ENCODE peak calls at places on chromosomes 5 and 9, in six cellular contexts. T, D, V, M, X and C are unnamed samples.

GRCh38 chr9:16136961-16137360 is 584.1 kb downstream of the CCDC171 start:
- DNase-seq in X (no peak), T (peak; percentile 78), D (no peak), M (peak; percentile 48), V (no peak), C (no peak)

GRCh38 chr5:8034852-8035251 is 165.9 kb downstream of the MTRR start:
- DNase-seq in X (no peak), D (no peak), T (no peak), M (no peak), V (no peak), C (no peak)

GRCh38 chr5:127612441-127613141 is 36.3 kb upstream of the CTXN3 start:
- DNase-seq in V (no peak), D (no peak), X (no peak), T (no peak), M (peak; percentile 57), C (peak; percentile 1)

GRCh38 chr9:4774209-4774608 is 18.5 kb upstream of the RCL1 start:
- DNase-seq in X (no peak), V (no peak), T (peak; percentile 54), M (no peak), D (no peak), C (no peak)

GRCh38 chr5:15790446-15791005 is 290.5 kb downstream of the FBXL7 start:
- DNase-seq in X (no peak), T (no peak), D (no peak), V (no peak), M (no peak), C (no peak)

GRCh38 chr9:31334837-31335528 is 1049.5 kb upstream of the ACO1 start:
- DNase-seq in X (no peak), D (no peak), V (no peak), T (no peak), M (no peak), C (no peak)

GRCh38 chr5:7589800-7590199 is 193.9 kb downstream of the ADCY2 start:
- DNase-seq in T (no peak), V (no peak), X (no peak), D (no peak), M (no peak), C (no peak)

GRCh38 chr5:154559398-154560276 is 81.6 kb upstream of the HAND1 start:
- DNase-seq in X (no peak), M (no peak), V (no peak), T (no peak), D (no peak), C (no peak)

GRCh38 chr9:127661342-127661741 is 45.4 kb upstream of the CFAP157 start:
- DNase-seq in M (no peak), V (no peak), D (no peak), X (no peak), T (no peak), C (peak; percentile 71)

GRCh38 chr5:78747703-78748359 is 99.3 kb upstream of the LHFPL2 start:
- DNase-seq in M (no peak), V (no peak), T (peak; percentile 63), X (no peak), D (no peak), C (no peak)

GRCh38 chr5:82312373-82312856 is 34.3 kb upstream of the RPS23 start:
- DNase-seq in M (peak; percentile 79), D (peak; percentile 84), T (peak; percentile 79), V (peak; percentile 87), X (no peak), C (peak; percentile 48)

GRCh38 chr5:171391996-171392577 is 4.4 kb downstream of the NPM1 start:
- DNase-seq in T (no peak), D (no peak), X (no peak), V (peak; percentile 47), M (no peak), C (no peak)

GRCh38 chr5:15528476-15528875 is 28.5 kb downstream of the FBXL7 start:
- DNase-seq in T (no peak), X (no peak), V (no peak), D (no peak), M (no peak), C (no peak)

GRCh38 chr5:107413754-107414153 is 257.0 kb downstream of the EFNA5 start:
- DNase-seq in T (no peak), M (no peak), X (no peak), D (no peak), V (no peak), C (no peak)

GRCh38 chr5:135425641-135426040 is 21.5 kb downstream of the DCANP1 start:
- DNase-seq in T (no peak), V (no peak), X (no peak), M (no peak), D (peak; percentile 62), C (no peak)

GRCh38 chr9:134560206-134560605 is 81.4 kb upstream of the COL5A1 start:
- DNase-seq in T (no peak), V (no peak), X (no peak), M (no peak), D (no peak), C (no peak)

GRCh38 chr5:7628248-7628647 is 222.7 kb downstream of the CFAP90 start:
- DNase-seq in D (no peak), T (no peak), M (no peak), X (no peak), V (no peak), C (no peak)

GRCh38 chr5:154714271-154714986 is 40.7 kb upstream of the LARP1 start:
- DNase-seq in X (no peak), D (peak; percentile 19), M (peak; percentile 57), T (peak; percentile 37), V (no peak), C (peak; percentile 91)

GRCh38 chr9:33289501-33289900 is 815 bp upstream of the NFX1 start:
- DNase-seq in D (peak; percentile 25), X (peak; percentile 18), M (no peak), V (peak; percentile 75), T (no peak), C (no peak)

GRCh38 chr9:121876658-121877271 is 216.3 kb downstream of the TTLL11 start:
- DNase-seq in X (no peak), V (no peak), D (no peak), M (peak; percentile 68), T (peak; percentile 82), C (no peak)

GRCh38 chr9:97853844-97854695 is 1.0 kb downstream of the FOXE1 start:
- DNase-seq in M (no peak), V (no peak), X (peak; percentile 59), T (no peak), D (no peak), C (no peak)

GRCh38 chr5:171600736-171601265 is 181.4 kb downstream of the FGF18 start:
- DNase-seq in M (no peak), X (no peak), D (no peak), V (no peak), T (no peak), C (no peak)

GRCh38 chr5:158905281-158905680 is 194.4 kb downstream of the EBF1 start:
- DNase-seq in M (no peak), T (no peak), X (no peak), V (no peak), D (no peak), C (no peak)

GRCh38 chr9:18706648-18707047 is 232.7 kb downstream of the ADAMTSL1 start:
- DNase-seq in D (no peak), X (no peak), M (no peak), T (no peak), V (no peak), C (no peak)

GRCh38 chr9:103707181-103707580 is 386.9 kb upstream of the SMC2 start:
- DNase-seq in T (no peak), X (no peak), D (no peak), V (no peak), M (no peak), C (no peak)

GRCh38 chr9:98958271-98958989 is 14.7 kb downstream of the COL15A1 start:
- DNase-seq in D (no peak), T (peak; percentile 65), M (peak; percentile 49), X (no peak), V (no peak), C (no peak)

GRCh38 chr5:42648036-42648435 is 108.6 kb upstream of the CCDC152 start:
- DNase-seq in X (no peak), T (no peak), V (no peak), M (no peak), D (no peak), C (no peak)

GRCh38 chr9:77785341-77785740 is 137.2 kb upstream of the GNA14 start:
- DNase-seq in D (no peak), T (no peak), M (no peak), X (no peak), V (no peak), C (no peak)

GRCh38 chr5:132371603-132371994 is 2.1 kb downstream of the SLC22A5 start:
- DNase-seq in T (no peak), M (no peak), X (no peak), D (no peak), V (no peak), C (peak; percentile 33)
- H3K4me3 ChIP-seq in T (no peak overlapping the region), M (no peak overlapping the region), X (no peak overlapping the region), D (no peak overlapping the region), V (no peak overlapping the region), C (no peak overlapping the region)

DNA sequence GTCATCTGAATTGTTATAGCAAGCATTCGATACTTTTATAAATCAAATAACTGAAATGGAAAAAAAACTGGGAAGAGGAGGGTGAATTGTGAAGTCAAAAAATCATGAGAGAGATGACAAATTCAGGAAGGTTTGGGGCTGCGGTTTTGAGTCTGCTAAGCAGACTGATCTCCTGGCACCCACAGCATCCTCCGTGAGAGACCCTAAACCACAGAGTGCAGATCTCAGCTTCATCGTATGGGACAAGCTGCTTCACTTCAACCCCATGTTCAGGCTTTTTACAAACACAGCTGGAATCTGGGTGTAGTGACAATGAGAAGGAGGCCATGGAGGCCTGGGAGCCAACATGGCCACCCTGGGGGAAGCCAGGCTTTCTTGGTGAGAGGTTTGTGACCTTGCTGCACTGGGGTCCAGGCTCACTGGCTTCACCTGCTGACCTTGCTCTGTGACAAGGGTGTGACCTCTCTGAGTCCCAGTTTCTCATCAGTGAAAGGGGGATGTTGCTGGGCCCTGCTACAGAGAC is 19.4 kb downstream of the USP20 start:
- DNase-seq in T (no peak), V (no peak), M (no peak), D (peak; percentile 86), X (peak; percentile 43), C (peak; percentile 34)
- H3K36me3 ChIP-seq in T (peaks cover 40% of the 10 kb centered on the region), V (no peaks in the 10 kb centered on the region), M (peaks cover 19% of the 10 kb centered on the region), D (peaks cover 64% of the 10 kb centered on the region), X (peaks cover 28% of the 10 kb centered on the region), C (peaks cover 12% of the 10 kb centered on the region)

DNA sequence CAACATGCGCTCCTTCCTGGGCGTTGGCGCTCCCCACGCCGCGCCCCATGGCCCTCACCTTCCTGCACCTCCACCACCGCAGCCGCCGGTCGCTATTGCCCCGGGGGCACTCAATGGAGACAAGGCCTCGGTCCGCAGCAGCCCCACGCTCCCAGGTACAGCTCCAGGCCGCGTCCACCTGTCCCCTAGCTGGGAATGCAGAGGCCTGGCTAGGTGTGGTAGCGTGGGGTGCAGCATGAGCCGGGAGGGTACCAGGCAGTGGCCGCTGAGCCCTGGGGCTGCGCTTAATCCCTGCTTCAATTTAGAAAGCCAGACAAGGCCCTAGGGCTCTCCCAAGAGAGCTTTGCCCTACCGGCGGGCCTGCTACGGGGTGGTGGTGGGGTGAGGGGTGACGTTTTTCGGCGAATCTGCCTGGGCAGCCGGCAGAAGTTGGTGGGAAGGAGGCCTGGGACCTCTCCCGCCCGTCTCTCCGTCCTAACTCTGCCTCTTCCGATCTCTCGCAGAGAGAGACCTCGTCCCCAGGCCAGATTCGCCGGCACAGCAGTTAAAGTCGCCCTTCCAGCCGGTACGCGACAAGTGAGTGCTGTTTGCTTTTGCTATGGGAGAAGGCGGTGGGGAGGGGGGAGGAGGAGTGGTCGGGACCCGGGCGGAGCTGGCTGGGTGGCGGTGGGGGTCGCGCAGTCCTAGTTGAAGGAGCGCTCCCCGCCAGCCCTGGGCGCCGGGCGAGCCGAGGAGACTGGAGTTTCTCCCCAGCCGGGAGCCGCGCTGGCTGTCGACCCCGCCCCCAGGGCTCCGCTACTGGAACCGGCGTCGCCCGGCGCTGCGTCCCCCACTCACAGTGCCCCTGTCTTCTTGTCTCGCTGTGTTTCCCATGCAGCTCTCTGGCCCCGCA is 4.7 kb downstream of the IRX1 start:
- DNase-seq in X (no peak), D (no peak), M (no peak), T (no peak), V (no peak), C (no peak)
- H3K27me3 ChIP-seq in X (no peaks in the 10 kb centered on the region), D (no peaks in the 10 kb centered on the region), M (peaks cover 90% of the 10 kb centered on the region), T (peaks cover 66% of the 10 kb centered on the region), V (no peaks in the 10 kb centered on the region), C (peaks cover 51% of the 10 kb centered on the region)

GRCh38 chr9:34458967-34459355 is 356 bp downstream of the DNAI1 start:
- DNase-seq in M (no peak), X (no peak), D (no peak), V (no peak), T (no peak), C (no peak)
- H3K4me3 ChIP-seq in M (no peak overlapping the region), X (peak overlapping the region; percentile 52), D (peak overlapping the region; percentile 41), V (no peak overlapping the region), T (peak overlapping the region; percentile 46), C (no peak overlapping the region)